ENCODE peak calls at places on chromosomes 7 and 10, in six cellular contexts. B is GM23248, D is brain microvascular endothelial cell, J is psoas muscle, V is HCT116, K is left ventricle myocardium inferior. I is an unnamed sample.

GRCh38 chr10:17025444-17026295 is 103.9 kb downstream of the CUBN start:
- DNase-seq in D (peak; percentile 100), K (no peak), B (peak; percentile 100), V (peak; percentile 21), J (no peak), I (peak; percentile 62)

GRCh38 chr7:30646154-30646553 is 36.1 kb downstream of the CRHR2 start:
- DNase-seq in D (no peak), V (no peak), K (no peak), J (no peak), B (no peak), I (no peak)

GRCh38 chr7:135512135-135512887 is 2.4 kb upstream of the CNOT4 start:
- DNase-seq in J (no peak), B (peak; percentile 72), D (peak; percentile 51), K (no peak), V (peak; percentile 78), I (peak; percentile 44)

GRCh38 chr7:50812847-50813475 is 30.3 kb upstream of the GRB10 start:
- DNase-seq in V (peak; percentile 49), J (peak; percentile 80), D (peak; percentile 83), B (peak; percentile 86), K (peak; percentile 81), I (peak; percentile 90)

GRCh38 chr7:119514326-119514725 is 758.6 kb upstream of the KCND2 start:
- DNase-seq in B (no peak), D (no peak), J (no peak), V (no peak), K (no peak), I (no peak)

GRCh38 chr7:124171068-124171467 is 138.2 kb upstream of the TMEM229A start:
- DNase-seq in B (no peak), J (no peak), D (peak; percentile 7), V (peak; percentile 15), K (peak; percentile 14), I (no peak)

GRCh38 chr7:151126500-151127137 is 40.3 kb downstream of the AGAP3 start:
- DNase-seq in V (no peak), B (no peak), D (no peak), J (no peak), K (no peak), I (no peak)

GRCh38 chr7:137755846-137756685 is 90.7 kb downstream of the DGKI start:
- DNase-seq in J (no peak), B (peak; percentile 71), D (no peak), K (no peak), V (no peak), I (no peak)

GRCh38 chr7:157037028-157037427 is 26.6 kb upstream of the MNX1 start:
- DNase-seq in K (no peak), V (no peak), B (no peak), J (no peak), D (no peak), I (no peak)

GRCh38 chr10:84499846-84500245 is 171.5 kb downstream of the CCSER2 start:
- DNase-seq in B (no peak), D (no peak), J (no peak), K (no peak), V (no peak), I (no peak)

GRCh38 chr7:51660516-51660915 is 343.9 kb upstream of the COBL start:
- DNase-seq in B (no peak), K (no peak), D (no peak), V (no peak), J (no peak), I (no peak)

DNA sequence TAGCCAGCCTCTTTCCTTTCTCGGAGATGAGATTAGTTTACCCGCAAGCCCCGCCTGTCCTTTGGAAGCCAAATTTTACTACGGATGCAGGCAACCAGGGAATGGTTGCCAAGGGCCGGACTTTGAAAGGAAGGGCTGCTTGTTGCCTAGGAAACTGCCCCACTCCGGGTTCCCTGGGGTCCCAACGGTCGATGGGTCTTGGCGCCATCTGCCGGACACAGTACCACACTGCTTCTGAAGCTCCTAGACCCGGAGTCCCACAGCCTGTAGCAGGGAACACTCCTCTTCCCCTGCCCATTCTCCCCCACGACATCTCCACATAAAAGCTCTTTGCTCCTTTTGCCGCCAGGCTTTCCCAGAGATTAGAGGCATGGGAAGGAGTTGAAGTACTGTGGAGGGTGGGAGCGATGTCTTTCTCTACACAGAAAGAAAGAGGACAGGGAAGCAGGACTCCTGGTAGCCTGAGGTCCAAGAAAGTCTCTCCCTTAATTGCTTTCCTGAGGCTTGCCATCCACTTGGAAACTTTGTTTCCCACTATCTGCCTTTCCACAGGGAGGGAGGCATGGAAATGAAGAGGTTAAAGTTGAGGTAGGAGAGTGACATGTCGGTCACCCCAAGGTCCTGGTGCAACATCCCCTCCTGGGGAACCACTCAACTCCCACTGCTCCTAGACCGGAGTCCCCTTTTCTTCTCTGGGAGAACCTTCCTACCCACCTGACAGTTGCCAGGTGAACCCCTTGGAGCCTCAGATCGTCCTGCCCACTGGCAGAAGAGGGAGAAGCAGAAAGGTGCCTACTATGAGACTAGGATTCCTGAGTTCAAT is 21.9 kb downstream of the IMPDH1 start:
- DNase-seq in D (peak; percentile 73), K (peak; percentile 84), V (peak; percentile 54), J (peak; percentile 92), B (peak; percentile 81), I (peak; percentile 77)
- H3K4me3 ChIP-seq in D (no peak overlapping the region), K (peak overlapping the region; percentile 37), V (no peak overlapping the region), J (no peak overlapping the region), B (no peak overlapping the region), I (no peak overlapping the region)

GRCh38 chr7:12747687-12748306 is 60.4 kb downstream of the ARL4A start:
- DNase-seq in J (no peak), D (no peak), V (no peak), K (no peak), B (peak; percentile 47), I (no peak)

GRCh38 chr7:12751764-12752163 is 64.3 kb downstream of the ARL4A start:
- DNase-seq in V (no peak), D (no peak), K (no peak), B (no peak), J (no peak), I (no peak)

GRCh38 chr7:12746211-12746610 is 58.8 kb downstream of the ARL4A start:
- DNase-seq in K (no peak), V (no peak), B (no peak), J (no peak), D (no peak), I (no peak)

GRCh38 chr7:12749746-12750145 is 62.3 kb downstream of the ARL4A start:
- DNase-seq in K (no peak), V (no peak), B (no peak), J (no peak), D (no peak), I (no peak)

GRCh38 chr7:12749069-12749468 is 61.6 kb downstream of the ARL4A start:
- DNase-seq in J (no peak), K (no peak), B (no peak), D (no peak), V (no peak), I (no peak)
- H3K4me3 ChIP-seq in J (no peak overlapping the region), K (no peak overlapping the region), B (no peak overlapping the region), D (no peak overlapping the region), V (no peak overlapping the region), I (no peak overlapping the region)

GRCh38 chr7:128908750-128909385 is 1.6 kb downstream of the KCP start:
- DNase-seq in K (no peak), D (no peak), J (no peak), V (no peak), B (no peak), I (no peak)

GRCh38 chr7:128912281-128912680 is 1.8 kb upstream of the KCP start:
- DNase-seq in K (no peak), B (no peak), D (no peak), V (no peak), J (no peak), I (no peak)

GRCh38 chr7:128910569-128910945 is at the start of gene KCP:
- DNase-seq in B (no peak), D (no peak), V (no peak), K (no peak), J (no peak), I (no peak)

GRCh38 chr7:128911441-128912031 is 1.0 kb upstream of the KCP start:
- DNase-seq in V (no peak), K (peak; percentile 40), B (no peak), J (no peak), D (no peak), I (peak; percentile 25)

GRCh38 chr7:128909605-128910568 is 622 bp downstream of the KCP start:
- DNase-seq in D (peak; percentile 32), K (no peak), J (no peak), B (peak; percentile 49), V (no peak), I (no peak)
- H3K4me3 ChIP-seq in D (peak overlapping the region; percentile 56), K (peak overlapping the region; percentile 53), J (peak overlapping the region; percentile 32), B (peak overlapping the region; percentile 43), V (no peak overlapping the region), I (no peak overlapping the region)

GRCh38 chr7:64558781-64559180 is 4.1 kb downstream of the ZNF680 start:
- DNase-seq in V (no peak), B (peak; percentile 46), K (no peak), D (no peak), J (no peak), I (no peak)
- H3K4me3 ChIP-seq in V (no peak overlapping the region), B (peak overlapping the region; percentile 26), K (peak overlapping the region; percentile 44), D (no peak overlapping the region), J (peak overlapping the region; percentile 53), I (no peak overlapping the region)

DNA sequence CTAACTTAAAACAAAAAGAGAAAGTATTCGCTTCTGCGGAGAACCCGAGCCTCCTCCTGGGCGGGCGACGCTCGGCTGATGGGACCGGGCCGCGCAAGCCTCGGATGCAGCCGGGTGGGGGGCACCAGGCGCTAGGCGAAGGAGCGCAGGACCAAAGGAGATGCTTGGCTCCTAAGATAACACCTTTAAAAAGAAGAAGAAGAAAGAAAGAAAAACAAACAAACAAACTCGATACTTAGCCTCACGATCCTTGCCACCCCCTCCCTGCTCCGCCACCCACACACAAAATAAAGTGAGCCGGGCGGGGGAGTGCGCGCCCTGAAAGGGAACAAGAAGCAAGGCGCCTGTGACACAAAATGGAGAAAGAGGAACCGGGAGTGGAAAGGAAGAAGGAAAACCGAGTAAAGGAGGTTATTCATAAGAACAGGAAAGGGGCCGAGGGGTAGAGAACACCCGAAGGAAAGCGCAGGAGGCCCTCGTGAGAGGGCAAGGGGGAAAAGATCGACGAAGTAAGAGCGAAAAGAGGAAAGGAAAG is 34.0 kb upstream of the EBLN1 start:
- DNase-seq in J (peak; percentile 79), D (no peak), V (no peak), B (peak; percentile 78), K (peak; percentile 69), I (peak; percentile 37)
- H3K4me3 ChIP-seq in J (peak overlapping the region; percentile 94), D (peak overlapping the region; percentile 64), V (peak overlapping the region; percentile 47), B (peak overlapping the region; percentile 75), K (peak overlapping the region; percentile 83), I (peak overlapping the region; percentile 24)

I was measured in body of pancreas.